ENCODE peak calls at places on chromosomes 7 and 10, in nine cellular contexts. One of them, this sample, is unnamed.

GRCh38 chr10:35605191-35605590 is at the start of gene GJD4:
- DNase-seq in NCI-H1436: no peak
- DNase-seq in endothelial cell: no peak
- DNase-seq in hepatocyte: no peak
- DNase-seq in cerebellum: no peak
- DNase-seq in H9: no peak
- DNase-seq in Daoy: no peak
- DNase-seq in hippocampal formation: no peak
- DNase-seq in M059J: no peak
- DNase-seq in this sample: no peak

GRCh38 chr7:26700893-26701292 is 163.5 kb downstream of the SKAP2 start:
- DNase-seq in hippocampal formation: no peak
- DNase-seq in Daoy: no peak
- DNase-seq in cerebellum: no peak
- DNase-seq in endothelial cell: no peak
- DNase-seq in M059J: no peak
- DNase-seq in H9: no peak
- DNase-seq in hepatocyte: no peak
- DNase-seq in NCI-H1436: no peak
- DNase-seq in this sample: no peak

GRCh38 chr10:71515531-71516172 is 118.9 kb downstream of the CDH23 start:
- DNase-seq in M059J: no peak
- DNase-seq in hippocampal formation: no peak
- DNase-seq in cerebellum: no peak
- DNase-seq in H9: no peak
- DNase-seq in endothelial cell: no peak
- DNase-seq in Daoy: no peak
- DNase-seq in NCI-H1436: no peak
- DNase-seq in hepatocyte: no peak
- DNase-seq in this sample: no peak

GRCh38 chr10:10824611-10825148 is 193.0 kb upstream of the CELF2 start:
- DNase-seq in M059J: no peak
- DNase-seq in H9: no peak
- DNase-seq in cerebellum: no peak
- DNase-seq in Daoy: no peak
- DNase-seq in hippocampal formation: no peak
- DNase-seq in hepatocyte: no peak
- DNase-seq in NCI-H1436: no peak
- DNase-seq in endothelial cell: no peak
- DNase-seq in this sample: no peak

GRCh38 chr7:105024734-105025133 is 10.7 kb downstream of the KMT2E start:
- DNase-seq in hippocampal formation: no peak
- DNase-seq in NCI-H1436: no peak
- DNase-seq in Daoy: peak
- DNase-seq in endothelial cell: no peak
- DNase-seq in cerebellum: no peak
- DNase-seq in H9: no peak
- DNase-seq in hepatocyte: no peak
- DNase-seq in M059J: peak
- DNase-seq in this sample: no peak

GRCh38 chr7:134712196-134712595 is 65.5 kb downstream of the BPGM start:
- DNase-seq in hepatocyte: no peak
- DNase-seq in M059J: peak
- DNase-seq in endothelial cell: no peak
- DNase-seq in cerebellum: no peak
- DNase-seq in hippocampal formation: no peak
- DNase-seq in H9: no peak
- DNase-seq in NCI-H1436: no peak
- DNase-seq in Daoy: peak
- DNase-seq in this sample: no peak

GRCh38 chr7:18796216-18796615 is 300.7 kb downstream of the HDAC9 start:
- DNase-seq in M059J: no peak
- DNase-seq in endothelial cell: no peak
- DNase-seq in Daoy: no peak
- DNase-seq in hippocampal formation: no peak
- DNase-seq in cerebellum: no peak
- DNase-seq in H9: no peak
- DNase-seq in NCI-H1436: no peak
- DNase-seq in hepatocyte: no peak
- DNase-seq in this sample: no peak

GRCh38 chr10:88979153-88979562 is 11.4 kb upstream of the FAS start:
- DNase-seq in cerebellum: peak
- DNase-seq in NCI-H1436: no peak
- DNase-seq in hippocampal formation: no peak
- DNase-seq in M059J: peak
- DNase-seq in Daoy: peak
- DNase-seq in hepatocyte: peak
- DNase-seq in endothelial cell: no peak
- DNase-seq in H9: no peak
- DNase-seq in this sample: peak

GRCh38 chr10:64486149-64486548 is 964.9 kb downstream of the REEP3 start:
- DNase-seq in cerebellum: no peak
- DNase-seq in Daoy: no peak
- DNase-seq in hippocampal formation: no peak
- DNase-seq in M059J: no peak
- DNase-seq in H9: no peak
- DNase-seq in NCI-H1436: no peak
- DNase-seq in hepatocyte: no peak
- DNase-seq in endothelial cell: no peak
- DNase-seq in this sample: no peak

GRCh38 chr10:70256463-70256862 is 23.2 kb upstream of the PPA1 start:
- DNase-seq in endothelial cell: no peak
- DNase-seq in hippocampal formation: no peak
- DNase-seq in NCI-H1436: no peak
- DNase-seq in M059J: no peak
- DNase-seq in H9: no peak
- DNase-seq in hepatocyte: no peak
- DNase-seq in Daoy: no peak
- DNase-seq in cerebellum: no peak
- DNase-seq in this sample: no peak

GRCh38 chr7:127845497-127846214 is 185.6 kb downstream of the LRRC4 start:
- DNase-seq in H9: no peak
- DNase-seq in hippocampal formation: peak
- DNase-seq in Daoy: no peak
- DNase-seq in M059J: no peak
- DNase-seq in endothelial cell: no peak
- DNase-seq in NCI-H1436: no peak
- DNase-seq in hepatocyte: no peak
- DNase-seq in cerebellum: no peak
- DNase-seq in this sample: no peak

GRCh38 chr10:44045020-44045419 is 339.9 kb downstream of the CXCL12 start:
- DNase-seq in Daoy: no peak
- DNase-seq in M059J: peak
- DNase-seq in cerebellum: no peak
- DNase-seq in NCI-H1436: no peak
- DNase-seq in H9: no peak
- DNase-seq in hepatocyte: no peak
- DNase-seq in hippocampal formation: no peak
- DNase-seq in endothelial cell: no peak
- DNase-seq in this sample: no peak

GRCh38 chr7:99625321-99625720 is 8.6 kb downstream of the ZSCAN25 start:
- DNase-seq in NCI-H1436: no peak
- DNase-seq in endothelial cell: no peak
- DNase-seq in hepatocyte: no peak
- DNase-seq in H9: no peak
- DNase-seq in Daoy: no peak
- DNase-seq in cerebellum: no peak
- DNase-seq in M059J: no peak
- DNase-seq in hippocampal formation: no peak
- DNase-seq in this sample: no peak

GRCh38 chr7:37971491-37971890 is 51.1 kb downstream of the EPDR1 start:
- DNase-seq in M059J: peak
- DNase-seq in cerebellum: no peak
- DNase-seq in NCI-H1436: no peak
- DNase-seq in hepatocyte: no peak
- DNase-seq in Daoy: no peak
- DNase-seq in endothelial cell: no peak
- DNase-seq in hippocampal formation: no peak
- DNase-seq in H9: no peak
- DNase-seq in this sample: no peak

GRCh38 chr7:18020138-18020715 is 7.4 kb downstream of the PRPS1L1 start:
- DNase-seq in H9: no peak
- DNase-seq in Daoy: peak
- DNase-seq in M059J: peak
- DNase-seq in endothelial cell: no peak
- DNase-seq in hepatocyte: no peak
- DNase-seq in cerebellum: no peak
- DNase-seq in NCI-H1436: no peak
- DNase-seq in hippocampal formation: no peak
- DNase-seq in this sample: no peak

GRCh38 chr7:30231271-30231670 is 53.1 kb upstream of the ZNRF2 start:
- DNase-seq in Daoy: no peak
- DNase-seq in hepatocyte: no peak
- DNase-seq in cerebellum: no peak
- DNase-seq in hippocampal formation: no peak
- DNase-seq in endothelial cell: no peak
- DNase-seq in M059J: no peak
- DNase-seq in H9: no peak
- DNase-seq in NCI-H1436: no peak
- DNase-seq in this sample: no peak

GRCh38 chr10:75712241-75712880 is 280.9 kb downstream of the LRMDA start:
- DNase-seq in endothelial cell: no peak
- DNase-seq in hippocampal formation: no peak
- DNase-seq in NCI-H1436: peak
- DNase-seq in M059J: no peak
- DNase-seq in H9: no peak
- DNase-seq in Daoy: no peak
- DNase-seq in cerebellum: no peak
- DNase-seq in hepatocyte: no peak
- DNase-seq in this sample: peak

GRCh38 chr10:27542812-27543211 is 38.7 kb downstream of the RAB18 start:
- DNase-seq in H9: no peak
- DNase-seq in M059J: peak
- DNase-seq in hippocampal formation: no peak
- DNase-seq in endothelial cell: no peak
- DNase-seq in Daoy: no peak
- DNase-seq in hepatocyte: peak
- DNase-seq in NCI-H1436: no peak
- DNase-seq in cerebellum: no peak
- DNase-seq in this sample: no peak

GRCh38 chr10:72134785-72135765 is 46.7 kb upstream of the SPOCK2 start:
- DNase-seq in endothelial cell: no peak
- DNase-seq in NCI-H1436: no peak
- DNase-seq in Daoy: no peak
- DNase-seq in cerebellum: no peak
- DNase-seq in hepatocyte: no peak
- DNase-seq in hippocampal formation: no peak
- DNase-seq in H9: no peak
- DNase-seq in M059J: no peak
- DNase-seq in this sample: no peak

GRCh38 chr10:79347894-79348639 is 798 bp downstream of the PPIF start:
- DNase-seq in NCI-H1436: no peak
- DNase-seq in H9: peak
- DNase-seq in hippocampal formation: no peak
- DNase-seq in Daoy: peak
- DNase-seq in hepatocyte: peak
- DNase-seq in cerebellum: peak
- DNase-seq in endothelial cell: no peak
- DNase-seq in M059J: peak
- DNase-seq in this sample: peak

GRCh38 chr7:131880078-131880477 is 323.6 kb upstream of the PODXL start:
- DNase-seq in H9: no peak
- DNase-seq in NCI-H1436: no peak
- DNase-seq in hepatocyte: no peak
- DNase-seq in hippocampal formation: no peak
- DNase-seq in endothelial cell: no peak
- DNase-seq in cerebellum: no peak
- DNase-seq in M059J: no peak
- DNase-seq in Daoy: no peak
- DNase-seq in this sample: no peak